ENCODE peak calls at places on chromosomes 6 and 20, in five cellular contexts. U is nephron progenitor cell, K is AG09319, T is cardiac muscle cell, B is body of pancreas. Y is an unnamed sample.

GRCh38 chr6:7262037-7262461 is 51.0 kb downstream of the SSR1 start:
- DNase-seq in U (peak), K (no peak), T (no peak), B (peak), Y (no peak)

GRCh38 chr20:18639501-18639979 is 51.7 kb downstream of the DTD1 start:
- DNase-seq in U (no peak), K (no peak), T (peak), B (no peak), Y (no peak)

GRCh38 chr20:35269055-35269781 is 8.7 kb downstream of the MMP24OS start:
- DNase-seq in U (peak), K (no peak), T (peak), B (peak), Y (no peak)

GRCh38 chr20:21149344-21149743 is 23.5 kb downstream of the KIZ start:
- DNase-seq in U (no peak), K (no peak), T (no peak), B (no peak), Y (no peak)

GRCh38 chr6:169957351-169957963 is 206.0 kb downstream of the ERMARD start:
- DNase-seq in U (no peak), K (no peak), T (no peak), B (peak), Y (peak)

GRCh38 chr20:58096880-58097813 is 131.3 kb downstream of the ANKRD60 start:
- DNase-seq in U (no peak), K (no peak), T (no peak), B (no peak), Y (no peak)

GRCh38 chr20:62887147-62887859 is 25.7 kb upstream of the TCFL5 start:
- DNase-seq in U (no peak), K (peak), T (peak), B (peak), Y (no peak)

GRCh38 chr6:41053056-41053455 is at the start of gene APOBEC2:
- DNase-seq in U (no peak), K (no peak), T (peak), B (peak), Y (no peak)

GRCh38 chr20:17493173-17493572 is 38.0 kb downstream of the BFSP1 start:
- DNase-seq in U (no peak), K (no peak), T (no peak), B (no peak), Y (no peak)

GRCh38 chr20:61804896-61805295 is 260.8 kb downstream of the TAF4 start:
- DNase-seq in U (no peak), K (no peak), T (no peak), B (no peak), Y (no peak)

DNA sequence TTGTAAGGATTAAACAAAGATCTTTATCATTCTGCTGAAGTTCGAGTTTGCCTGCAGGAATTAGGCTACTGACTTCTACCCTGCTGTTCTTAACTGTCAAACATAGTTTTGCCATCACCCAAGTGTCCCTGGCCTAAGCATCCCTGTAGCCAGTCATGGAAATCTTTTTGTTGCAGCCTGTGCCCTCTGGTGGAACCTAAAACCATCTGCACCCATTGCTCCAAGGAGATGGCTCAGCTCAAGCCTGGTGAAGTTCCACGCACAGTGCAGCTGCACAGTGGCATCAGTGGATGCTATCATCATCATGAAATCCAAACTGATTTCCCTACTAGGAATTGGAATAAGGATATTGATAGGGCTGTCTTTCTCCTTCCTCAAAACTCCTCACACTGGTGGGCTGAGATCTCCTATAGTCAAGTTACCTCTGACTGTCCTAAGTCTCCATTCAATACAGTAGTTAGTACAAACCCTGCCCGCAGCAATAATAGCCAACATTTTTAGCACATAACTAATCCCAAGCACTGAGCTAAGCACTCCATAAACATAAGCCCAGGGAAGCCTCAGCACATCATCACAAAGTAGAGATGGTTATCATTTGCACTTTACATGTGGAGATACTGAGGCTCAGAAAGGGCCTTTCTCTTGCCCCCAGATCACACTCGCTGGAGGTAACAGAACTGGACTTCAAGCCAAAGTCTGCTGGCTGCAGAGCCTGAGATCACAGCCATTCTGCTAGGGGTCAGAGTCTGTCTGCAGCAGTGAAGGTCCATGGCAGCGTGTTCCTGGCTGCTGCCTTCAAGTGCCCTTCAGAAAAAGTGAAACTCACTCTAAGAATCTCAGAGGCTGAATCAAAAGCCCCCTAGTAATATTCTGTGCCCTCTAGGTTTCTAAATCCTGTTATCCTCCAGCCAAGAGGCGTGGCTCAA is 77.2 kb upstream of the MC3R start:
- DNase-seq in U (no peak), K (no peak), T (no peak), B (no peak), Y (no peak)
- TF ChIP-seq CTCF in U (no peak), K (no peak), T (no peak), B (peak), Y (peak)

DNA sequence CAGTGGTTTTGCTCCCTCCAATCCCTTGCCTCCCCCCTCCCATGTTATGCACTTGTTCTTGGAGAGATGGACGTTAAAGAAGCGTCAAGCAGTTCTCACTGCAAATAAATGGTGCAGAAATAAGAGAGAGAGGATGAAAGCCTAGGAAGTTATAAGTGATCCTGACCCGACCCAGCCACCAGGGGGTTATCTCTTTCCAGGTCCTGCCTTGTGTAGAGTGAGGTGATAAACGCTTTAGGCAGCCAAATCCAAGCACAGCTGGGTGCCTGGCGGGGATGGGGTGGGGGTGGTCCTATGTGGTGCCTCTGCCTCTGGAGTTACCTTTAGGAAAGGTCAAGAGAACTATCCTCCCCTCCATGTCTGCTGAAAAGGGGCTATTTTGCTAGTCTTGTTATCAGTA is 9.1 kb upstream of the TFAP2A start:
- DNase-seq in U (no peak), K (no peak), T (no peak), B (no peak), Y (no peak)
- TF ChIP-seq CTCF in U (no peak), K (no peak), T (no peak), B (no peak), Y (peak)

GRCh38 chr6:79042799-79043126 is 35.3 kb downstream of the PHIP start:
- DNase-seq in U (no peak), K (no peak), T (no peak), B (no peak), Y (no peak)

GRCh38 chr6:79045966-79046365 is 32.1 kb downstream of the PHIP start:
- DNase-seq in U (no peak), K (no peak), T (no peak), B (no peak), Y (no peak)

GRCh38 chr6:79047072-79047471 is 31.0 kb downstream of the PHIP start:
- DNase-seq in U (no peak), K (no peak), T (no peak), B (no peak), Y (no peak)

GRCh38 chr6:79048611-79049010 is 29.4 kb downstream of the PHIP start:
- DNase-seq in U (no peak), K (no peak), T (peak), B (peak), Y (no peak)
- TF ChIP-seq CTCF in U (peak), K (peak), T (peak), B (peak), Y (peak)

GRCh38 chr6:152595507-152595906 is 41.7 kb downstream of the SYNE1 start:
- DNase-seq in U (no peak), K (no peak), T (peak), B (peak), Y (no peak)
- TF ChIP-seq CTCF in U (peak), K (peak), T (peak), B (peak), Y (peak)

DNA sequence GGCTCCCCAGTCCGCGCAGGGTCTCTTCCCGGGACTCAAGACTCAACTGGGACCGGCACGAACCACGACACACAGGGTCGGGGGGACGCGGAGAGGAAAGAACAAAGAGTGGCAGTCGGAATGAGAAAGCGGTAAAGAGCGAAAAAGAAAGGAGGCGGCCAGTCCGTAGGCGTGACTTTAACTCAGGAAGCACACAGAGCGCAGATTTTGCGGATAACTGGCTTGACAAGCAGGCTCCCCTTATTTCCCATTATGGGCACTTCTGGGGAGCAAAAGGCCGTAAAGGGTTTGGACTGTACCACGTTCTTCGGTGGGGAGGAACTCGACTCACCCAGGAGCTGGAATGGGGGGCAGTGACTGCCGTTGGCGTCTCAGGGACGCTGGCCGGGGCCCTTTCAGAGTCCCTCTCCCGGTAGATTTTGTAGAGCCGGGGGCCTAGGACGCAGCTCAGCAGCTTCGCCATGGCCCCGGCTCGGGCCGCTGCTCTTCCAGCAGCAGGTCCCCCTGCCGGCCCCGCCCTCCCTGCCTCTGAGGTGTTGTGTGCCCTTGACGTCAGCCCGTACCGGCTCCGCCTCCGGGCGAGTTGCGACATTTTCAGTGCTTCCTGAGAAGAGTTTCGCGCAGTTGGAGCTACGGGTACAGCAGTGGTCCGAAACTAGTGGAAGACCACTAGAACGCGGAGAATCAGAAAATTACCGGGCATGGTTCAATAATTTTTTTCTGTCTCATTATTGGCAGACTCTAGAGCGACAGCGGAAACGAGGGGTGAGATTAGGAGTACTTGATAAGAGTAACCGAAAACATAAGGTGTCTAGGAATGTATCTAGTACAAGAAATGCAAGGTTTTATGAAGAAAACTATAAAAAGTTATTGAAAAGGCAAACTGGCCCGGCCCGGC is at the start of gene ABHD16A:
- DNase-seq in U (peak), K (peak), T (peak), B (peak), Y (peak)
- TF ChIP-seq CTCF in U (no peak), K (no peak), T (no peak), B (no peak), Y (peak)

DNA sequence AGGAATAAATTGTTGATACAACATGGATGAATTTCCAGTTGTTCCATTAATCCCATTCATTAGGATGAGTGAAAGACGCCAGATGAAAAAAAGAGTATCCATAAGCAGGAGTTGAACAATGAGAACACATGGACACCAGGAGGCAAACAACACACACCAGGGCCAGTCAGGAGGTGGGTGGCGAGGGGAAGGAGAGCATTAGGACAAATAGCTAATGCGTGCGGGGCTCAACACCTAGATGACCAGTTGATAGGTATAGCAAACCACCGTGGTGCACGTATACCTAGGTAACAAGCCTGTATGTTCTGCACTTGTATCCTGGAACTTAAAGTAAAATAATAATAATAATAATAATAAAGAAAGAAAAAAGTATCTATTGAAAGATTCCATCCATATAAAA is 11.1 kb downstream of the PCED1A start:
- DNase-seq in U (no peak), K (no peak), T (no peak), B (no peak), Y (no peak)
- TF ChIP-seq CTCF in U (no peak), K (no peak), T (no peak), B (no peak), Y (no peak)

DNA sequence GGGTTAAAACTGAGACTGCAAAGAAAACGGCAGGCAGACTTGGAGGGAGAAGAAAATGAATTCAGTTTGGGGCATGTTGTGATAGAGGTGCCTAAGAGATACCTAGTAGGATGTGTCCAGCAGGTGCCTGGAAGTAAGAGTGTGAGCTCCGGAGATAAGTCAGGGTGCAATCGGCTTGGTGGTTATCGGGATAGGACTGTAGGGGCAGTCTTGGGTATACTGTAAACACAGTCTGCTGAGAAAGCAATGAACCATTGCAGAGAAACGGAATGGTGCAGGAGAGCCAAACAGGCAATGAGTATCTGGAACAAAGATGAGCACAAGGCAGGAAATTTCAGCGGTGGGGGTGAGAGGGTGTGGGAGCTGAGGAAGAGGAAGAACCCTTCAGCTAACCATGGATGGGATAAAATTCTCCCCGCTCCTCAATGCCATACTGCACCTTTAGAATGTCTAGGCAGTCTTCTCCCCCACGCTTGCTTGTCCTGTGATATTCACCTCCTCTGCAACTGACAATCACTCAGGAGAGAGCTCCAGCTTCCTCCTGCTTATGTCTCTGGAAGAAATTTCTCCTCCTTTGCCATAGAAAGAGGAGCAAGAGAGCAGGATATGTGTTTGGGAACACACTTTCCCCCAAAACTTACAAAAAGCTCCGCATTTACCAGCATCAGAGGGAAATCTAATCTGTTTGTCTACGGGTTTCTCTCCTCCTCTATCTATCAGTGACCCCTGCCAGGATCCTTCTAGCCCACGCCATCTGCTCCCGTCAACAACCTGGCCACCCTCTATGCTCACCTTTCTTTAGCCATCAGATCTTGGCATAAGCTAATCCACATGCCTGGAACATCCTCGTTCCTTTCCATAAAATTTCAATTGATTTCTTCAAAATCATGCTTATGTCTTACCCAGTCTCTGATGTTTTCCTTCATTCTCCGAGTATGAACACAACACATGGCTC is 381.7 kb upstream of the JARID2 start:
- DNase-seq in U (no peak), K (no peak), T (peak), B (no peak), Y (no peak)
- TF ChIP-seq CTCF in U (no peak), K (peak), T (peak), B (no peak), Y (peak)